ENCODE peak calls at places on chromosomes 4 and X, in nine cellular contexts. One of them, this sample, is unnamed.

GRCh38 chr4:87718221-87718620 is 68.1 kb downstream of the DMP1 start:
- DNase-seq in T-helper 2 cell: no peak
- DNase-seq in stimulated activated CD8-positive, alpha-beta memory T cell treated with anti-CD3 and anti-CD28 coated beads, Interleukin-4, amount 100 ng/mL, for 4 hours: no peak
- DNase-seq in CD8-positive, alpha-beta memory T cell: no peak
- DNase-seq in iris pigment epithelial cell: no peak
- DNase-seq in A172: no peak
- DNase-seq in NCI-H2029: no peak
- DNase-seq in bronchial epithelial cell: no peak
- DNase-seq in stimulated activated naive B cell treated with anti-CD40 and anti-IgM and Interleukin-4, amounts not matched to agents 10 μg/mL and 1 μg/mL and 100 μg/mL, for 72 hours: no peak
- DNase-seq in this sample: no peak

GRCh38 chrX:133370719-133371275 is 44.5 kb downstream of the GPC4 start:
- DNase-seq in T-helper 2 cell: no peak
- DNase-seq in stimulated activated CD8-positive, alpha-beta memory T cell treated with anti-CD3 and anti-CD28 coated beads, Interleukin-4, amount 100 ng/mL, for 4 hours: no peak
- DNase-seq in CD8-positive, alpha-beta memory T cell: no peak
- DNase-seq in iris pigment epithelial cell: no peak
- DNase-seq in A172: no peak
- DNase-seq in NCI-H2029: no peak
- DNase-seq in bronchial epithelial cell: no peak
- DNase-seq in stimulated activated naive B cell treated with anti-CD40 and anti-IgM and Interleukin-4, amounts not matched to agents 10 μg/mL and 1 μg/mL and 100 μg/mL, for 72 hours: no peak
- DNase-seq in this sample: no peak

GRCh38 chr4:119025916-119026661 is 109.5 kb upstream of the MYOZ2 start:
- DNase-seq in T-helper 2 cell: no peak
- DNase-seq in stimulated activated CD8-positive, alpha-beta memory T cell treated with anti-CD3 and anti-CD28 coated beads, Interleukin-4, amount 100 ng/mL, for 4 hours: no peak
- DNase-seq in CD8-positive, alpha-beta memory T cell: no peak
- DNase-seq in iris pigment epithelial cell: peak
- DNase-seq in A172: no peak
- DNase-seq in NCI-H2029: no peak
- DNase-seq in bronchial epithelial cell: peak
- DNase-seq in stimulated activated naive B cell treated with anti-CD40 and anti-IgM and Interleukin-4, amounts not matched to agents 10 μg/mL and 1 μg/mL and 100 μg/mL, for 72 hours: no peak
- DNase-seq in this sample: no peak

GRCh38 chr4:166252487-166253402 is 379.7 kb downstream of the TLL1 start:
- DNase-seq in T-helper 2 cell: no peak
- DNase-seq in stimulated activated CD8-positive, alpha-beta memory T cell treated with anti-CD3 and anti-CD28 coated beads, Interleukin-4, amount 100 ng/mL, for 4 hours: no peak
- DNase-seq in CD8-positive, alpha-beta memory T cell: no peak
- DNase-seq in iris pigment epithelial cell: peak
- DNase-seq in A172: peak
- DNase-seq in NCI-H2029: no peak
- DNase-seq in bronchial epithelial cell: peak
- DNase-seq in stimulated activated naive B cell treated with anti-CD40 and anti-IgM and Interleukin-4, amounts not matched to agents 10 μg/mL and 1 μg/mL and 100 μg/mL, for 72 hours: no peak
- DNase-seq in this sample: no peak

GRCh38 chr4:33086351-33086900 is 2366.3 kb downstream of the PCDH7 start:
- DNase-seq in T-helper 2 cell: no peak
- DNase-seq in stimulated activated CD8-positive, alpha-beta memory T cell treated with anti-CD3 and anti-CD28 coated beads, Interleukin-4, amount 100 ng/mL, for 4 hours: no peak
- DNase-seq in CD8-positive, alpha-beta memory T cell: no peak
- DNase-seq in iris pigment epithelial cell: no peak
- DNase-seq in A172: no peak
- DNase-seq in NCI-H2029: no peak
- DNase-seq in bronchial epithelial cell: no peak
- DNase-seq in stimulated activated naive B cell treated with anti-CD40 and anti-IgM and Interleukin-4, amounts not matched to agents 10 μg/mL and 1 μg/mL and 100 μg/mL, for 72 hours: no peak
- DNase-seq in this sample: no peak

GRCh38 chrX:135477576-135477975 is 42.9 kb upstream of the INTS6L start:
- DNase-seq in T-helper 2 cell: peak
- DNase-seq in stimulated activated CD8-positive, alpha-beta memory T cell treated with anti-CD3 and anti-CD28 coated beads, Interleukin-4, amount 100 ng/mL, for 4 hours: no peak
- DNase-seq in CD8-positive, alpha-beta memory T cell: peak
- DNase-seq in iris pigment epithelial cell: peak
- DNase-seq in A172: peak
- DNase-seq in NCI-H2029: peak
- DNase-seq in bronchial epithelial cell: peak
- DNase-seq in stimulated activated naive B cell treated with anti-CD40 and anti-IgM and Interleukin-4, amounts not matched to agents 10 μg/mL and 1 μg/mL and 100 μg/mL, for 72 hours: no peak
- DNase-seq in this sample: peak

GRCh38 chrX:136162827-136163427 is 15.6 kb downstream of the FHL1 start:
- DNase-seq in T-helper 2 cell: peak
- DNase-seq in stimulated activated CD8-positive, alpha-beta memory T cell treated with anti-CD3 and anti-CD28 coated beads, Interleukin-4, amount 100 ng/mL, for 4 hours: no peak
- DNase-seq in CD8-positive, alpha-beta memory T cell: peak
- DNase-seq in iris pigment epithelial cell: peak
- DNase-seq in A172: peak
- DNase-seq in NCI-H2029: no peak
- DNase-seq in bronchial epithelial cell: peak
- DNase-seq in stimulated activated naive B cell treated with anti-CD40 and anti-IgM and Interleukin-4, amounts not matched to agents 10 μg/mL and 1 μg/mL and 100 μg/mL, for 72 hours: peak
- DNase-seq in this sample: no peak

GRCh38 chr4:15149234-15149841 is 147.1 kb downstream of the CPEB2 start:
- DNase-seq in T-helper 2 cell: no peak
- DNase-seq in stimulated activated CD8-positive, alpha-beta memory T cell treated with anti-CD3 and anti-CD28 coated beads, Interleukin-4, amount 100 ng/mL, for 4 hours: no peak
- DNase-seq in CD8-positive, alpha-beta memory T cell: no peak
- DNase-seq in iris pigment epithelial cell: peak
- DNase-seq in A172: no peak
- DNase-seq in NCI-H2029: no peak
- DNase-seq in bronchial epithelial cell: no peak
- DNase-seq in stimulated activated naive B cell treated with anti-CD40 and anti-IgM and Interleukin-4, amounts not matched to agents 10 μg/mL and 1 μg/mL and 100 μg/mL, for 72 hours: no peak
- DNase-seq in this sample: no peak

GRCh38 chrX:134172588-134173259 is 64.3 kb upstream of the CCDC160 start:
- DNase-seq in T-helper 2 cell: peak
- DNase-seq in stimulated activated CD8-positive, alpha-beta memory T cell treated with anti-CD3 and anti-CD28 coated beads, Interleukin-4, amount 100 ng/mL, for 4 hours: no peak
- DNase-seq in CD8-positive, alpha-beta memory T cell: peak
- DNase-seq in iris pigment epithelial cell: no peak
- DNase-seq in A172: no peak
- DNase-seq in NCI-H2029: no peak
- DNase-seq in bronchial epithelial cell: no peak
- DNase-seq in stimulated activated naive B cell treated with anti-CD40 and anti-IgM and Interleukin-4, amounts not matched to agents 10 μg/mL and 1 μg/mL and 100 μg/mL, for 72 hours: peak
- DNase-seq in this sample: no peak